ENCODE peak calls at places on chromosomes 6 and 20, in ten cellular contexts. E is kidney, I is AG09309, P is HFF-Myc, C is brain microvascular endothelial cell, G is adrenal gland, W is astrocyte of the cerebellum, M is pancreas, A is GM10248, X is CD14-positive monocyte. B is an unnamed sample.

GRCh38 chr6:89501239-89501638 is 68.3 kb downstream of the ANKRD6 start:
- DNase-seq in A (no peak), P (no peak), W (peak), I (no peak), X (no peak), G (no peak), C (no peak), M (no peak), E (no peak), B (no peak)

GRCh38 chr6:5606546-5606945 is 345.2 kb downstream of the FARS2 start:
- DNase-seq in P (no peak), I (no peak), W (no peak), G (no peak), X (no peak), E (no peak), C (no peak), M (no peak), A (no peak), B (no peak)

GRCh38 chr6:160160450-160160849 is 38.8 kb downstream of the SLC22A1 start:
- DNase-seq in A (no peak), X (no peak), I (no peak), G (no peak), E (no peak), C (peak), P (no peak), W (peak), M (no peak), B (no peak)

GRCh38 chr20:63006611-63007471 is at the start of gene BHLHE23:
- DNase-seq in G (no peak), A (peak), X (no peak), I (no peak), E (peak), W (no peak), P (no peak), M (peak), C (no peak), B (no peak)

GRCh38 chr6:155152211-155153076 is 111.4 kb upstream of the CLDN20 start:
- DNase-seq in E (no peak), I (no peak), M (no peak), A (no peak), G (no peak), C (no peak), W (no peak), X (no peak), P (no peak), B (no peak)

GRCh38 chr20:62122659-62123449 is 579 bp downstream of the LSM14B start:
- DNase-seq in C (no peak), W (no peak), I (no peak), G (peak), E (peak), X (no peak), P (no peak), M (peak), A (peak), B (no peak)

GRCh38 chr6:43803783-43804549 is 34.0 kb downstream of the VEGFA start:
- DNase-seq in M (no peak), W (no peak), P (no peak), A (no peak), E (no peak), X (peak), C (no peak), I (no peak), G (no peak), B (no peak)

GRCh38 chr6:70079241-70079640 is 212.9 kb downstream of the COL19A1 start:
- DNase-seq in M (no peak), P (no peak), W (no peak), X (no peak), E (no peak), C (no peak), I (no peak), G (no peak), A (no peak), B (no peak)

GRCh38 chr20:3400260-3401155 is 7.0 kb downstream of the DNAAF9 start:
- DNase-seq in A (no peak), I (no peak), M (no peak), G (no peak), W (no peak), E (no peak), C (no peak), X (no peak), P (no peak), B (no peak)

GRCh38 chr20:63499333-63499969 is 568 bp upstream of the EEF1A2 start:
- DNase-seq in G (no peak), E (peak), X (no peak), I (no peak), W (no peak), A (no peak), C (no peak), M (peak), P (no peak), B (no peak)

GRCh38 chr6:119830494-119831295 is 481.1 kb upstream of the MAN1A1 start:
- DNase-seq in W (no peak), P (no peak), X (no peak), I (no peak), G (no peak), C (no peak), M (peak), E (no peak), A (no peak), B (no peak)

GRCh38 chr6:35596448-35597442 is 84.0 kb upstream of the TULP1 start:
- DNase-seq in G (no peak), X (no peak), P (peak), W (peak), I (peak), A (no peak), C (peak), M (no peak), E (peak), B (no peak)

GRCh38 chr6:30954631-30955366 is 14.0 kb downstream of the MUCL3 start:
- DNase-seq in M (no peak), I (no peak), P (no peak), X (no peak), G (no peak), C (no peak), W (no peak), A (no peak), E (no peak), B (no peak)

GRCh38 chr20:63359937-63360849 is 956 bp downstream of the CHRNA4 start:
- DNase-seq in W (no peak), A (no peak), P (no peak), C (no peak), E (peak), X (no peak), G (no peak), M (peak), I (no peak), B (no peak)

GRCh38 chr6:131362070-131362469 is 211.0 kb upstream of the ARG1 start:
- DNase-seq in X (no peak), C (no peak), W (no peak), A (no peak), P (no peak), M (no peak), I (peak), G (no peak), E (no peak), B (no peak)

GRCh38 chr6:104580452-104580851 is 279.3 kb downstream of the HACE1 start:
- DNase-seq in W (no peak), C (no peak), M (no peak), P (no peak), A (no peak), X (no peak), G (no peak), E (no peak), I (no peak), B (no peak)

GRCh38 chr20:51142448-51142847 is 119.5 kb upstream of the KCNG1 start:
- DNase-seq in C (no peak), I (no peak), M (no peak), P (no peak), W (no peak), G (no peak), E (no peak), A (no peak), X (no peak), B (no peak)

GRCh38 chr6:10954590-10955010 is 67.7 kb downstream of the SYCP2L start:
- DNase-seq in X (peak), M (peak), E (peak), I (peak), P (peak), C (peak), A (peak), W (peak), G (peak), B (no peak)

GRCh38 chr20:1505871-1506270 is 14.7 kb upstream of the SIRPB2 start:
- DNase-seq in W (no peak), A (no peak), P (no peak), X (no peak), E (no peak), M (no peak), G (no peak), C (no peak), I (no peak), B (no peak)

GRCh38 chr20:57479196-57479595 is 45.7 kb downstream of the CTCFL start:
- DNase-seq in I (no peak), C (no peak), G (no peak), X (no peak), A (no peak), E (peak), W (no peak), P (no peak), M (no peak), B (no peak)

GRCh38 chr20:46954490-46955038 is 59.9 kb downstream of the EYA2 start:
- DNase-seq in M (no peak), C (peak), P (peak), A (no peak), I (peak), E (no peak), X (no peak), W (peak), G (no peak), B (peak)

GRCh38 chr6:79810878-79811277 is 136.5 kb downstream of the ELOVL4 start:
- DNase-seq in E (no peak), M (no peak), A (no peak), C (no peak), G (no peak), W (no peak), P (no peak), I (no peak), X (no peak), B (no peak)

GRCh38 chr6:28401172-28401571 is 1.6 kb upstream of the ZSCAN12 start:
- DNase-seq in I (no peak), A (no peak), W (no peak), C (peak), X (no peak), E (no peak), G (no peak), P (no peak), M (no peak), B (no peak)

GRCh38 chr6:125918681-125919566 is 37.6 kb upstream of the HINT3 start:
- DNase-seq in W (peak), G (no peak), E (no peak), X (peak), M (no peak), P (peak), I (peak), C (peak), A (peak), B (no peak)

GRCh38 chr20:49318430-49319203 is 40.8 kb upstream of the ZNFX1 start:
- DNase-seq in X (no peak), W (no peak), G (no peak), C (no peak), I (no peak), A (no peak), E (peak), M (peak), P (no peak), B (no peak)

GRCh38 chr20:49323622-49324238 is 45.9 kb upstream of the ZNFX1 start:
- DNase-seq in E (no peak), X (peak), M (no peak), A (peak), W (peak), G (no peak), P (peak), I (peak), C (peak), B (peak)

GRCh38 chr20:49318091-49318429 is 40.2 kb upstream of the ZNFX1 start:
- DNase-seq in C (no peak), A (no peak), G (no peak), X (no peak), P (no peak), E (no peak), I (no peak), W (no peak), M (no peak), B (no peak)

GRCh38 chr20:49319204-49319809 is 41.5 kb upstream of the ZNFX1 start:
- DNase-seq in C (no peak), X (no peak), P (no peak), W (no peak), A (no peak), I (no peak), G (no peak), E (no peak), M (no peak), B (no peak)

GRCh38 chr20:49320460-49320859 is 42.6 kb upstream of the ZNFX1 start:
- DNase-seq in G (no peak), P (no peak), W (no peak), X (no peak), E (no peak), M (no peak), A (no peak), I (no peak), C (peak), B (no peak)
- TF ChIP-seq CTCF in G (peak), P (no peak), W (peak), X (peak), E (no peak), M (no peak), A (peak), I (peak), C (peak), B (peak)

GRCh38 chr20:41623625-41624024 is 5.4 kb upstream of the CHD6 start:
- DNase-seq in X (no peak), A (no peak), W (no peak), M (no peak), E (no peak), P (no peak), G (no peak), C (no peak), I (no peak), B (no peak)
- TF ChIP-seq CTCF in X (no peak), A (no peak), W (no peak), M (no peak), E (no peak), P (no peak), G (no peak), C (no peak), I (no peak), B (no peak)

GRCh38 chr6:128731249-128732165 is 151.4 kb upstream of the LAMA2 start:
- DNase-seq in I (peak), E (no peak), A (peak), G (no peak), W (peak), C (peak), M (no peak), P (peak), X (no peak), B (no peak)
- TF ChIP-seq CTCF in I (peak), E (peak), A (peak), G (peak), W (peak), C (peak), M (peak), P (peak), X (no peak), B (peak)

GRCh38 chr20:45080867-45081616 is 19.9 kb downstream of the KCNS1 start:
- DNase-seq in I (no peak), X (no peak), W (no peak), P (no peak), M (no peak), A (no peak), G (no peak), C (peak), E (no peak), B (no peak)
- TF ChIP-seq CTCF in I (peak), X (peak), W (peak), P (peak), M (no peak), A (no peak), G (no peak), C (peak), E (no peak), B (peak)

GRCh38 chr6:98845201-98846020 is 11.0 kb downstream of the POU3F2 start:
- DNase-seq in C (peak), I (peak), P (peak), G (peak), A (peak), X (no peak), W (peak), E (peak), M (peak), B (peak)
- TF ChIP-seq CTCF in C (peak), I (peak), P (peak), G (peak), A (peak), X (peak), W (peak), E (peak), M (peak), B (peak)

DNA sequence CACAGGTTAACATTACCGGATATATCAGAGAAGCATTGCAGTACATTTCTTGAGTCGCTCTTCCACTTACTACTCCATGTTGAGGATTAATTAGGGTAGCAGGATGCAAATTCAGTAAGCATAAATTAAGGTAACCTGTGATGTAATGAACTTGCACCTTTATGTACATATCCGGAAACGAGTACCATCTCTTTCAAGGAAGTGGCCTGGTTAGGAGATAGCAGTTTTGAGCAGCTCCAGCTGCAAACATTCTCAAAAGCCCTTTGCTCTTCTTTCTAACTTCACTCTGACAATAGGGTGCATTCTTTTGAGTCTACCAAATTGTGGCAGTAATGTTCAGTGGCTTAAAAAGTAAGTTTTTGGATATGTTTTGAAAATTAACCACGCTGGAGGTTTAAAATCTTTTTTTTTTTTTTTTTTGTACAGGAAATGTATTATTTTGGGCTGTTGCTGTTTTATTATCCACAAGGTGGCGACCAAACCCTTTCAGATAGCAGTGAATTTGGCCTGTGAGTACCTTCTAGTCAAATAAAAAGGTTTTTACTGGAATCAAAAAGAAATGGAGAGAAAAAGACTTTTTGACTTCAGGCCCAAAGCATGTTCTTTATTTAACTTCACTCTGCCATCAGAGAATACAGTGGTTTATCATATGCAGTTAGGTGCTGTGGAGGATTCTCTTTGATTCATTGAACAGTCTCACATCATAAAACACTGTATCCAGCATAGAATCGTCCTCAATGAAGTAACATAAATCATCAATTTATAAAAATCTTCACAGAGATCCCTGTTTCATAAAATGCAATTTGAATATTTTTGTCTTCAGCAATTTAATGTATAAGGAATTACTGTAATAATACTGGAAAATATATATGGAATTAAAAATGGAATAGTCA is 8.9 kb downstream of the FAM217B start:
- DNase-seq in X (no peak), P (peak), G (peak), E (no peak), I (peak), M (no peak), C (peak), A (no peak), W (peak), B (no peak)
- TF ChIP-seq CTCF in X (peak), P (peak), G (peak), E (peak), I (peak), M (peak), C (peak), A (peak), W (peak), B (peak)